ENCODE peak calls at places on chromosomes 13 and 19, in eight cellular contexts. R, S, G, V, F, Z, E and I are unnamed samples.

GRCh38 chr19:347946-348861 is 3.6 kb upstream of the MIER2 start:
- DNase-seq in R (no peak), S (no peak), G (no peak), V (no peak), F (no peak), Z (no peak), E (no peak), I (no peak)

GRCh38 chr13:20344836-20345490 is 112.8 kb upstream of the GJB6 start:
- DNase-seq in R (no peak), S (no peak), G (no peak), V (no peak), F (no peak), Z (no peak), E (peak), I (no peak)

GRCh38 chr19:45636902-45637301 is 2.3 kb downstream of the EML2 start:
- DNase-seq in R (no peak), S (no peak), G (no peak), V (no peak), F (no peak), Z (no peak), E (no peak), I (no peak)

GRCh38 chr13:79749985-79750551 is 269.1 kb downstream of the NDFIP2 start:
- DNase-seq in R (no peak), S (peak), G (peak), V (no peak), F (peak), Z (no peak), E (peak), I (no peak)

GRCh38 chr19:46271488-46272197 is 25.2 kb upstream of the HIF3A start:
- DNase-seq in R (no peak), S (no peak), G (no peak), V (no peak), F (peak), Z (no peak), E (no peak), I (no peak)

GRCh38 chr19:46610413-46610775 is 9.3 kb downstream of the CALM3 start:
- DNase-seq in R (no peak), S (no peak), G (peak), V (no peak), F (no peak), Z (no peak), E (no peak), I (no peak)

GRCh38 chr19:10450853-10451609 is 30.7 kb downstream of the PDE4A start:
- DNase-seq in R (no peak), S (no peak), G (no peak), V (no peak), F (no peak), Z (no peak), E (no peak), I (no peak)

GRCh38 chr13:47114030-47114429 is 217.2 kb upstream of the HTR2A start:
- DNase-seq in R (no peak), S (peak), G (no peak), V (no peak), F (peak), Z (no peak), E (no peak), I (no peak)

GRCh38 chr19:52527954-52528326 is 472 bp downstream of the ZNF808 start:
- DNase-seq in R (no peak), S (peak), G (no peak), V (peak), F (no peak), Z (peak), E (no peak), I (no peak)

GRCh38 chr13:112705286-112705685 is 15.4 kb downstream of the ATP11A start:
- DNase-seq in R (no peak), S (no peak), G (no peak), V (no peak), F (no peak), Z (no peak), E (no peak), I (no peak)

GRCh38 chr19:5536337-5536894 is 31.3 kb downstream of the TINCR start:
- DNase-seq in R (peak), S (peak), G (no peak), V (no peak), F (peak), Z (peak), E (peak), I (no peak)

GRCh38 chr19:35736913-35737886 is 5.1 kb downstream of the IGFLR1 start:
- DNase-seq in R (no peak), S (no peak), G (no peak), V (no peak), F (no peak), Z (no peak), E (no peak), I (no peak)

GRCh38 chr19:4007836-4008539 is 452 bp downstream of the PIAS4 start:
- DNase-seq in R (no peak), S (no peak), G (no peak), V (no peak), F (no peak), Z (peak), E (no peak), I (no peak)

GRCh38 chr19:18193388-18194207 is 580 bp downstream of the MPV17L2 start:
- DNase-seq in R (no peak), S (no peak), G (no peak), V (no peak), F (no peak), Z (no peak), E (no peak), I (no peak)

GRCh38 chr13:40490086-40490723 is 176.2 kb downstream of the FOXO1 start:
- DNase-seq in R (no peak), S (no peak), G (no peak), V (no peak), F (no peak), Z (no peak), E (no peak), I (no peak)

GRCh38 chr19:34731019-34731829 is 2.8 kb upstream of the ZNF181 start:
- DNase-seq in R (no peak), S (no peak), G (no peak), V (no peak), F (no peak), Z (no peak), E (peak), I (no peak)

GRCh38 chr13:24618219-24618955 is 61.8 kb upstream of the ATP12A start:
- DNase-seq in R (no peak), S (no peak), G (no peak), V (peak), F (no peak), Z (no peak), E (no peak), I (peak)

GRCh38 chr19:34189917-34190425 is 17.7 kb downstream of the LSM14A start:
- DNase-seq in R (no peak), S (no peak), G (no peak), V (no peak), F (no peak), Z (no peak), E (no peak), I (no peak)

GRCh38 chr13:93758575-93758974 is 532.0 kb downstream of the GPC6 start:
- DNase-seq in R (no peak), S (peak), G (no peak), V (no peak), F (no peak), Z (no peak), E (no peak), I (no peak)

GRCh38 chr13:53137777-53138176 is 109.2 kb downstream of the OLFM4 start:
- DNase-seq in R (no peak), S (peak), G (peak), V (no peak), F (peak), Z (no peak), E (no peak), I (no peak)

GRCh38 chr13:70390968-70391367 is 282.7 kb upstream of the KLHL1 start:
- DNase-seq in R (no peak), S (no peak), G (no peak), V (no peak), F (no peak), Z (no peak), E (no peak), I (no peak)

GRCh38 chr19:36939153-36939552 is 23.0 kb downstream of the ZNF568 start:
- DNase-seq in R (no peak), S (no peak), G (no peak), V (no peak), F (no peak), Z (no peak), E (no peak), I (no peak)

GRCh38 chr13:29849071-29849541 is 1.3 kb downstream of the UBL3 start:
- DNase-seq in R (no peak), S (peak), G (no peak), V (peak), F (no peak), Z (no peak), E (no peak), I (no peak)

GRCh38 chr19:55272142-55272541 is 7.8 kb downstream of the HSPBP1 start:
- DNase-seq in R (no peak), S (no peak), G (no peak), V (no peak), F (no peak), Z (no peak), E (no peak), I (no peak)

GRCh38 chr13:33751151-33751550 is 66.8 kb upstream of the RFC3 start:
- DNase-seq in R (no peak), S (peak), G (no peak), V (no peak), F (peak), Z (no peak), E (no peak), I (no peak)

GRCh38 chr19:46299004-46299509 is 2.2 kb downstream of the HIF3A start:
- DNase-seq in R (peak), S (peak), G (peak), V (no peak), F (peak), Z (no peak), E (peak), I (no peak)

GRCh38 chr13:107809125-107809524 is 406.2 kb downstream of the LIG4 start:
- DNase-seq in R (no peak), S (peak), G (no peak), V (no peak), F (no peak), Z (no peak), E (no peak), I (no peak)

GRCh38 chr13:31824705-31825512 is 85.6 kb downstream of the RXFP2 start:
- DNase-seq in R (no peak), S (peak), G (no peak), V (peak), F (peak), Z (no peak), E (no peak), I (no peak)
- TF ChIP-seq CTCF in R (peak), S (peak), G (no peak), V (no peak), F (peak), Z (no peak), E (peak), I (peak)

GRCh38 chr13:97112451-97113152 is 109.5 kb upstream of the MBNL2 start:
- DNase-seq in R (no peak), S (no peak), G (no peak), V (no peak), F (no peak), Z (no peak), E (no peak), I (no peak)

GRCh38 chr13:97111705-97112104 is 110.4 kb upstream of the MBNL2 start:
- DNase-seq in R (no peak), S (no peak), G (no peak), V (no peak), F (no peak), Z (no peak), E (no peak), I (no peak)

GRCh38 chr13:97116754-97117153 is 105.4 kb upstream of the MBNL2 start:
- DNase-seq in R (no peak), S (peak), G (no peak), V (no peak), F (peak), Z (no peak), E (no peak), I (no peak)

GRCh38 chr13:97114696-97115095 is 107.4 kb upstream of the MBNL2 start:
- DNase-seq in R (no peak), S (no peak), G (no peak), V (no peak), F (no peak), Z (no peak), E (no peak), I (no peak)

DNA sequence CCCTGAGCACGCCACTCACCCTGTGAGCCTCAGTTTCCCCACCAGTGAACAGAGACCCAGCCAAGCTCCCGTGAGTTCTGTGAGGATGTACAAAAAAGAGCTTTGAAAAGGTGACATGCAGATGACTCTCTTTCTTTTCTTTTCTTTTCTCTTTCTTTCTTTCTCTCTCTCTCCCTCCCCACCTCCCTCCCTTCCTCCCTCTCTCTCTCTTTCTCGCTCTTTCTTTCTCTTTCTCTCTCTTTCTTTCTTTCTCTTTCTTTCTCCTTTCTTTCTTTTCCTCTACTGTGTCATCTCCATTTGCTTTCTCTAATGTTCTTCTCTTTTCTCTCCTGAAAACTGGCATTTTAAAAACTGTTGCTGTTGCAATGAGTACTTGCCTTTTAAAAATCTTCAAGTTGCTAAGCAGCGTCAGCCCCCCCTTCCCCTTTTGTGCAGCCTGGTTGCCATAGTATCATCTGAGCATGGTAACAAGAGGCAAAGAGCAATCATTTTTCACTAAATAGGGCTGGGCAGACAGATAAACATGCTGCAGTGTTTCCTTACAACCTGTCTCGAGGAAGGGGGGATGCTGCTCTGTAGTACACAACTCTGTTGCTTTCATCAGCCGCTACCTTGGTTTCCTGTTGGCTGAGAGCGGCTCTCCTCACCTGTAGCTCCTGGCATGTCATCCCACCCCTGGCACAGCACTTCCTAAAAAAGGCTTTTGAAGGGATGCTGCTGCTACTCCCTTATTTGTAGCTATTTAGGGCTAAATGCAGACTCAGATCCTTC is 108.7 kb upstream of the MBNL2 start:
- DNase-seq in R (no peak), S (no peak), G (no peak), V (no peak), F (no peak), Z (no peak), E (no peak), I (no peak)
- TF ChIP-seq CTCF in R (no peak), S (no peak), G (no peak), V (no peak), F (no peak), Z (no peak), E (no peak), I (no peak)

GRCh38 chr19:14023404-14024235 is 4.3 kb upstream of the RLN3 start:
- DNase-seq in R (no peak), S (no peak), G (no peak), V (peak), F (no peak), Z (peak), E (no peak), I (no peak)
- TF ChIP-seq CTCF in R (peak), S (peak), G (peak), V (no peak), F (no peak), Z (peak), E (peak), I (no peak)

GRCh38 chr13:49679244-49679643 is 12.0 kb downstream of the EBPL start:
- DNase-seq in R (no peak), S (peak), G (no peak), V (peak), F (no peak), Z (no peak), E (no peak), I (no peak)
- TF ChIP-seq CTCF in R (no peak), S (peak), G (no peak), V (no peak), F (no peak), Z (no peak), E (peak), I (no peak)

GRCh38 chr19:43723588-43723987 is 7.7 kb downstream of the IRGC start:
- DNase-seq in R (peak), S (peak), G (no peak), V (no peak), F (no peak), Z (no peak), E (no peak), I (no peak)
- TF ChIP-seq CTCF in R (peak), S (peak), G (no peak), V (no peak), F (peak), Z (no peak), E (peak), I (no peak)

DNA sequence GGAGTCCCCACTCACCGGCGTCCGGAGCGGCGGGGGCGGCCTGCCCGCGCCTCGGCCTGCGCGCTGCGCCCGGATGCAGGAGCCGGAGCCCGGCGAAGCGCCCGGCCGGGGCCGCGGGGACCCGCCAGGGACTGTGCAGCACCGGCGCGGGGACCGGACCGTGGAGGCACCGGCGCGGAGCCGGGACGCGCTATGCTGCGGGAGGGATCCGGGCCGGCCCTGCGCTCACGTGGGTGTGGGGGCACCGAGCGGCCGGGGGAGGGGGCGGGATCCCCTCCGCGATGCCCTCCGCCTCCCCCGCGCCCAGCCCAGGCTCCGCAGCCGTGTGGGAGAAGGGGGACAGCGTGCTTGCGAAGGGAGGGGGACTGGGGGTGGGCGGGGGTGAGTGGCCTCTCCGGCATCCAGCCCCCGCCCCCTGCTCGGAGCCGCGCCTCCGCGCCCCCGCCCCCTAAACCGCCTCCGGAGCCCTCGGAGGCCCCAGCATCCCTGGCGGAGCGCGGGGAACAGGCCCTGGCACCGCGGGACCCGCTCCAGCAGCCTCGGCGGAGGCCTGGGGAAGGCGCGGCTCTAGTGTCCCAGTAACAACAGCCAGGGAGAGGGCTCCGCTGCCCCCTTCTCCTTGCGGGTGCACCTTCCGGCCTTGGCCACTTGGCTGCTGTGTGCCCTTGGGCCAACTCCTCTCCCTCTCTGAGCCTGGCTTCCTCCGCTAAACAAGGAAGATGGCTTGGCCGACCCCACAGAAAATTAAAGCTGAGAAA is at the start of gene SLC1A6:
- DNase-seq in R (no peak), S (no peak), G (no peak), V (no peak), F (no peak), Z (peak), E (no peak), I (no peak)
- TF ChIP-seq CTCF in R (no peak), S (no peak), G (no peak), V (no peak), F (no peak), Z (no peak), E (no peak), I (no peak)

GRCh38 chr13:51629711-51630575 is 45.7 kb downstream of the WDFY2 start:
- DNase-seq in R (no peak), S (no peak), G (no peak), V (no peak), F (no peak), Z (no peak), E (no peak), I (no peak)
- TF ChIP-seq CTCF in R (no peak), S (no peak), G (no peak), V (no peak), F (no peak), Z (no peak), E (no peak), I (no peak)

GRCh38 chr19:2027361-2027760 is 11.8 kb upstream of the BTBD2 start:
- DNase-seq in R (no peak), S (peak), G (no peak), V (no peak), F (peak), Z (no peak), E (no peak), I (no peak)
- TF ChIP-seq CTCF in R (no peak), S (no peak), G (peak), V (no peak), F (peak), Z (no peak), E (peak), I (no peak)